ENCODE peak calls at places on chromosomes 5 and 9, in ten cellular contexts. L is T1000, A is iPS-NIHi11, F is germinal center, D is Kasumi-1, E is GM12865, Z is neural crest cell, Q is AG09319, J is putamen, W is M059J. O is an unnamed sample.

GRCh38 chr5:141734501-141735231 is 52.6 kb upstream of the ARAP3 start:
- DNase-seq in W (peak; percentile 59), D (peak; percentile 71), A (peak; percentile 90), J (no peak), F (peak; percentile 38), E (peak; percentile 36), Z (peak; percentile 68), Q (no peak), L (peak; percentile 13), O (peak; percentile 29)

GRCh38 chr5:14211818-14212799 is 69.0 kb downstream of the TRIO start:
- DNase-seq in F (peak; percentile 78), L (no peak), W (no peak), A (no peak), Z (no peak), J (no peak), Q (no peak), D (peak; percentile 15), E (peak; percentile 89), O (no peak)

GRCh38 chr9:89549031-89549644 is 51.2 kb upstream of the SEMA4D start:
- DNase-seq in Q (peak; percentile 41), J (peak; percentile 76), A (peak; percentile 90), Z (peak; percentile 77), E (peak; percentile 86), L (no peak), D (peak; percentile 85), W (peak; percentile 69), F (peak; percentile 90), O (peak; percentile 40)

GRCh38 chr5:107381189-107381856 is 289.4 kb downstream of the EFNA5 start:
- DNase-seq in F (no peak), E (no peak), Q (no peak), D (no peak), A (no peak), W (peak; percentile 86), L (peak; percentile 56), J (no peak), Z (no peak), O (peak; percentile 66)

GRCh38 chr5:173670791-173671120 is 54.3 kb upstream of the BOD1 start:
- DNase-seq in J (no peak), E (no peak), Z (no peak), F (no peak), A (no peak), D (no peak), W (peak; percentile 13), Q (no peak), L (no peak), O (no peak)

GRCh38 chr9:5112109-5112592 is 73.3 kb downstream of the INSL6 start:
- DNase-seq in E (no peak), F (no peak), D (no peak), A (no peak), W (no peak), L (no peak), J (no peak), Z (no peak), Q (no peak), O (no peak)

GRCh38 chr5:179324760-179325295 is 20.4 kb downstream of the ADAMTS2 start:
- DNase-seq in F (no peak), J (no peak), E (no peak), A (no peak), D (no peak), Z (no peak), Q (no peak), W (no peak), L (no peak), O (no peak)

GRCh38 chr9:98519641-98520040 is 189.1 kb downstream of the GABBR2 start:
- DNase-seq in E (no peak), Z (no peak), F (no peak), D (no peak), Q (no peak), J (no peak), L (no peak), A (no peak), W (no peak), O (no peak)

GRCh38 chr5:55966284-55966683 is 28.5 kb downstream of the IL6ST start:
- DNase-seq in J (no peak), W (no peak), F (no peak), Z (no peak), E (no peak), L (no peak), D (no peak), A (no peak), Q (no peak), O (no peak)

GRCh38 chr5:74916831-74917710 is 50.9 kb upstream of the FAM169A start:
- DNase-seq in F (no peak), Q (no peak), L (no peak), A (no peak), J (no peak), E (no peak), Z (no peak), D (no peak), W (peak; percentile 71), O (no peak)

GRCh38 chr5:33788922-33789321 is 102.9 kb downstream of the ADAMTS12 start:
- DNase-seq in Q (peak; percentile 84), W (peak; percentile 98), F (no peak), L (peak; percentile 74), J (no peak), E (no peak), Z (no peak), D (no peak), A (no peak), O (peak; percentile 99)

GRCh38 chr5:154138701-154139100 is 51.8 kb upstream of the GALNT10 start:
- DNase-seq in A (no peak), D (no peak), E (no peak), Q (no peak), F (no peak), L (no peak), W (no peak), Z (no peak), J (peak; percentile 40), O (peak; percentile 8)